ENCODE peak calls at places on chromosomes 1 and 21, in five cellular contexts. Y is upper lobe of left lung, E is IMR-90, W is right lobe of liver, T is body of pancreas. V is an unnamed sample.

GRCh38 chr1:74755475-74755874 is 22.5 kb downstream of the TYW3 start:
- ATAC-seq in W (no peak), E (no peak), Y (no peak), T (no peak), V (no peak)

GRCh38 chr1:78061825-78062523 is 16.2 kb downstream of the GIPC2 start:
- ATAC-seq in T (no peak), W (no peak), Y (no peak), E (peak; percentile 92), V (no peak)

GRCh38 chr1:15900662-15901279 is 53.3 kb downstream of the SPEN start:
- ATAC-seq in Y (no peak), W (no peak), E (no peak), T (no peak), V (no peak)

GRCh38 chr1:221230605-221231004 is 351.4 kb downstream of the HLX start:
- ATAC-seq in T (peak; percentile 85), W (peak; percentile 94), E (peak; percentile 37), Y (no peak), V (peak; percentile 85)

GRCh38 chr1:21931171-21932093 is 5.7 kb downstream of the HSPG2 start:
- ATAC-seq in Y (peak; percentile 59), E (peak; percentile 82), W (peak; percentile 40), T (peak; percentile 76), V (peak; percentile 60)

GRCh38 chr1:209616366-209617046 is 33.0 kb downstream of the CAMK1G start:
- ATAC-seq in T (no peak), E (no peak), W (no peak), Y (no peak), V (no peak)

GRCh38 chr1:52919051-52919719 is 2.4 kb downstream of the ECHDC2 start:
- ATAC-seq in E (no peak), W (no peak), T (no peak), Y (no peak), V (no peak)

GRCh38 chr1:63668298-63668697 is 75.1 kb downstream of the PGM1 start:
- ATAC-seq in Y (no peak), E (no peak), T (no peak), W (no peak), V (no peak)

GRCh38 chr1:42730988-42731387 is 9.0 kb downstream of the CLDN19 start:
- ATAC-seq in W (no peak), E (no peak), T (no peak), Y (no peak), V (no peak)

GRCh38 chr1:156881101-156881500 is 12.4 kb upstream of the PEAR1 start:
- ATAC-seq in Y (no peak), T (no peak), E (no peak), W (no peak), V (no peak)

GRCh38 chr1:54424398-54424797 is 18.2 kb upstream of the SSBP3 start:
- ATAC-seq in E (no peak), Y (no peak), W (no peak), T (no peak), V (no peak)

GRCh38 chr1:110489973-110490542 is 28.9 kb downstream of the KCNA10 start:
- ATAC-seq in E (no peak), T (no peak), W (no peak), Y (no peak), V (no peak)

GRCh38 chr1:157155658-157156057 is 17.5 kb upstream of the ETV3 start:
- ATAC-seq in Y (peak; percentile 17), T (peak; percentile 16), E (peak; percentile 21), W (peak; percentile 22), V (peak; percentile 26)

GRCh38 chr21:25039461-25040380 is 567.6 kb downstream of the MRPL39 start:
- ATAC-seq in Y (no peak), E (peak; percentile 17), W (peak; percentile 50), T (peak; percentile 59), V (no peak)

GRCh38 chr1:233015965-233016364 is 65.6 kb downstream of the NTPCR start:
- ATAC-seq in T (peak; percentile 40), E (no peak), W (no peak), Y (no peak), V (no peak)

DNA sequence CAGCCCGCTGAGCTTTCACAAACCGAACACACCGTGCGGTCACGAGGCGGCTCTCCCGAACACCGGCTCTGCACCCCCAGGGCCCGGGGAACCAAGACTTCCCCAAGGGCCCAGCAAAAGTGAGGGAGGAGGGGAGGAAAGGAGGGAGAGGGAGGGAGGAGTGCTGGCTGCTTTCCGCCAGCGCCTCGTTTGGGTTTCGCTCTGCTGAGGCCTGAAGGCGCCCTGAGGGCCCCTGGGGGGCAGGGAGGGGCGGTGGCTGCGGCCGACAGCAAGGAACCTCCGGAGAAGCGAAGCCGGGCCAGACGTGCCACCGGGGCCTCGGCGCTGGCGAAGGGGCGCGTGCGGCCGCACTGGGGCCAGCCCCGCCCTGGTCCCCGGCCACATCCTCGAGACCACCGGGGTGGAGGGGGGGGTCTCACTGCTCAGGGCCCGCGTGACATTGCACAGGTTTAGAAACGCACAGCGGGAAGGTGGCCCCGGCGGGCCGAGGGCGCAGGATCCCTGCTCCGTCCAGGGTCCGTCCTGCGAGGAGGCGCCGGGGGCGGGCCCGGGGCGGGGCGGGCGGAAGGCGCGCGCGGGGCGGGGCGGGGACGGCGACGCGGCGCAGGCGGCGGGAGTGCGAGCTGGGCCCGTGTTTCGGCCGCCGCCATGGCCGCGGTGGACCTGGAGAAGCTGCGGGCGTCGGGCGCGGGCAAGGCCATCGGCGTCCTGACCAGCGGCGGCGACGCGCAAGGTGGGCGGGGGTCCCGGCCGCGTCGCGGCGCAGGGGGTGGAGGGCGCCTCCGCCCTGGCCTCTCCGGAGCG is at the start of gene PFKL:
- ATAC-seq in E (peak; percentile 87), Y (peak; percentile 86), T (peak; percentile 79), W (peak; percentile 57), V (peak; percentile 88)
- TF ChIP-seq POLR2A in E (peak; percentile 69), Y (no peak), T (no peak), W (peak; percentile 41), V (peak; percentile 23)

GRCh38 chr21:44959376-44960091 is 19.7 kb downstream of the SLX9 start:
- ATAC-seq in E (no peak), Y (no peak), W (no peak), T (no peak), V (no peak)
- H3K4me1 ChIP-seq in E (peaks cover 20% of the 10 kb centered on the region), Y (peaks cover 32% of the 10 kb centered on the region), W (peaks cover 9% of the 10 kb centered on the region), T (no peaks in the 10 kb centered on the region), V (peaks cover 7% of the 10 kb centered on the region)

GRCh38 chr1:154611150-154611865 is 3.3 kb upstream of the ADAR start:
- ATAC-seq in T (no peak), E (no peak), W (no peak), Y (no peak), V (no peak)

GRCh38 chr1:154616659-154617345 is 8.8 kb upstream of the ADAR start:
- ATAC-seq in T (no peak), E (no peak), Y (no peak), W (peak; percentile 28), V (no peak)

GRCh38 chr1:154614247-154614646 is 6.3 kb upstream of the ADAR start:
- ATAC-seq in T (no peak), Y (no peak), W (no peak), E (no peak), V (no peak)

GRCh38 chr1:154615411-154615810 is 7.4 kb upstream of the ADAR start:
- ATAC-seq in Y (no peak), E (no peak), T (no peak), W (no peak), V (no peak)

DNA sequence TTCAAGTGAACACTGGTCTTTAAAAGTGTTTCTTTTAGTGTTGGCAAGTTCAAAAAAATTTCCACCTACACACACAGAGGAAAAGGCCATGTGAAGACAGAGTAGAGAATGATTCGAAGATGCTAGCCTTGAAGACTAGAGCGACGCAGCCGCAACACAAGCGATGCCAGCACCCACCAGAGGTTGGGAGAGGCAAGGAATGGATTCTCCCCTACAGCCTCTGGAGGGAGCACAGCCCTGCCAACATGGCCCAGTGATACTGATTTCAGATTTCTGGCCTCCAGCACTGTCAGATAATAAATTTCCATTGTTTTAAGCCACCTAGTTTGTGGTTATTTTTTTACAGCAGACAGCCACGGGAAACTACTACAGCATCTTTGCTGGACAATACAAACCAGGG is 6.9 kb upstream of the ADAR start:
- ATAC-seq in E (no peak), Y (no peak), T (no peak), W (no peak), V (no peak)
- TF ChIP-seq CTCF in E (peak; percentile 21), Y (no peak), T (no peak), W (no peak), V (no peak)

GRCh38 chr1:171817511-171818265 is 23.6 kb upstream of the DNM3 start:
- ATAC-seq in W (no peak), E (peak; percentile 85), Y (peak; percentile 58), T (no peak), V (peak; percentile 69)
- TF ChIP-seq POLR2A in W (no peak), E (no peak), Y (no peak), T (no peak), V (no peak)

DNA sequence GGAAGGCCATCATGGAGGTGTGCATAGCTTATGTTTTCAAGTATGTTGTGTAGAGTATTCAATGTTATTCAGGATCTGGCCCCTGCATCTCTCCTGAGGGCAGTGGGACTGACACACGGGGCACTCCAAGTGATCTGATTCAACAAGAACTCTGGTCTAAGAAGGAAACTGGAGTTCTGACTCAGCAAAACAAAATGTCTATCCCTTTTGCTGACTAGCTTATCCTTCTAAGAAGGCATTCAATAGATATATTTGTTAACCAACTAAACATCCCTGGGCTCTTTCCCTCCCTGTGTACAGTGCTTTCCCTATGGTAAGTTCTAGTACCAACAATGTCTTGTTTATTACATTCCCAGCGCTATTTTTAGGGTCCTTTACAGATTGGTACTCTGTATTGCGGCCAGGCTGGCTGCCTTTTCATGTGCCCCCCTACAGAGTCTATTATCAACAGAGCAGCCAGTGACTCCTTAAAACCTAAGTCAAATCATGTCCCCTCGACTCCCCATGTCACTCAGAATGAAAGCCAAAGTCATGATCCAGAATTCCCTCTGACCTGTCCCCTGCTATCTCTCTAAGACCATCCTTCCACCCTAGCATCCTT is 304.9 kb downstream of the KCNH1 start:
- ATAC-seq in Y (no peak), E (no peak), T (no peak), W (no peak), V (no peak)
- H3K4me1 ChIP-seq in Y (no peaks in the 10 kb centered on the region), E (no peaks in the 10 kb centered on the region), T (no peaks in the 10 kb centered on the region), W (no peaks in the 10 kb centered on the region), V (no peaks in the 10 kb centered on the region)

DNA sequence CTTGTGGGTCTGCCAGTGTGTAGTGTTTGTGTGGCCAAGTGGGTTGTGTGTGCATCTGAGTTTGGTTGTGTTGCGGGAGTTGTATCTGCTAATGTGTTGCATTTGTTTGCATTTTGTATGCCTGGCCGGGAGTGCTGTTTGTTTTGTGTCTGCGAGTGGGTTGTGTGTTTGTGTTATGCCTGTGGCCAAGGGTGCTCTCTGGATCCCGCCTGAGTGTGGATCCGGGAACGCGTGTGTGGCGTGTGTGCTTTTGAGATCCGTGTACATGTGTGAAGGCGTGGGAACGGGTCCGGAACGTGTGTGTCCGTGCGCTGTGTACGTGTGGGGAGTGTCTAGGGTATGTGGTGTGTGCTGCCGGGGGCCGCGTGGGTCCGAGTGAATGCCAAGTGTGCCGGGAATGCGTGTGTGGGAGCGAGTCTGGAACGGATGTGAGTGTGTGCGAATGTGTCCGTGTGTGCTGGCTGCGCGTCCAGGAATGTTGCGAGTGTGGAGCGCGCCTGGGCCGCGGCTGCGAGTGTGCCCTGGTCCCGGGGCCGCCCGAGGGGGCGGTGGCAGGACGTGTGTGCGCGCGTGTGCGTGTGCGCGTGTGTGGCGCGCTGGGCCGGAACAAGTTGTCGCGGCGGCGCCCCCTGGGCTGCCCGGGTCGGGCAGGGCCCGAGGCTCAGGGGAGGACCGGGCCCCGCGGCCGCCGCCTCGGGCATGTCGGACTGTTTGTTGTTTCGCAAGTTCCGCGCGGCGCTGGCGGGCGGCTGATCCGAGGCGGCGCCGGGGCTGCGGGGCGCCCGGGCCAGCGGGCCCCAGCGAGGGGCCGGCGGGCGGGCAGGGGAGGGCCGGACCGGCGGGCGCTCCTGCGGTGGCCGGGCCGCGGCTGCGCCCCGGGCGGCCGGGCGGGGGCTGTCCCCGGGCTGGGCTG is 927 bp downstream of the PTPRU start:
- ATAC-seq in E (peak; percentile 49), T (peak; percentile 36), W (peak; percentile 56), Y (peak; percentile 38), V (peak; percentile 52)
- TF ChIP-seq CTCF in E (no peak), T (no peak), W (no peak), Y (no peak), V (no peak)

GRCh38 chr1:76074321-76075187 is at the start of gene ST6GALNAC3:
- ATAC-seq in Y (peak; percentile 98), E (peak; percentile 96), W (peak; percentile 89), T (peak; percentile 97), V (peak; percentile 95)
- TF ChIP-seq POLR2A in Y (peak; percentile 45), E (no peak), W (peak; percentile 48), T (no peak), V (peak; percentile 38)

V was measured in gastroesophageal sphincter.